ENCODE peak calls at places on chromosomes 6 and 20, in seven cellular contexts. One of them, this sample, is unnamed.

GRCh38 chr6:27472182-27472616 is 706 bp downstream of the ZNF184 start:
- DNase-seq in right cardiac atrium: peak; percentile 77
- DNase-seq in stomach: no peak
- DNase-seq in AG04450: peak; percentile 41
- DNase-seq in transverse colon: peak; percentile 77
- DNase-seq in CD4-positive, alpha-beta memory T cell: no peak
- DNase-seq in tibial artery: peak; percentile 73
- DNase-seq in this sample: peak; percentile 75

GRCh38 chr20:38935285-38935684 is 9.1 kb downstream of the FAM83D start:
- DNase-seq in stomach: no peak
- DNase-seq in right cardiac atrium: no peak
- DNase-seq in AG04450: no peak
- DNase-seq in CD4-positive, alpha-beta memory T cell: no peak
- DNase-seq in transverse colon: no peak
- DNase-seq in tibial artery: no peak
- DNase-seq in this sample: peak; percentile 30

GRCh38 chr6:36599791-36600209 is 5.6 kb downstream of the SRSF3 start:
- DNase-seq in tibial artery: peak; percentile 65
- DNase-seq in stomach: peak; percentile 63
- DNase-seq in CD4-positive, alpha-beta memory T cell: peak; percentile 59
- DNase-seq in transverse colon: no peak
- DNase-seq in right cardiac atrium: peak; percentile 74
- DNase-seq in AG04450: no peak
- DNase-seq in this sample: peak; percentile 46

GRCh38 chr6:36337814-36338213 is 1.1 kb upstream of the BNIP5 start:
- DNase-seq in transverse colon: no peak
- DNase-seq in tibial artery: peak; percentile 3
- DNase-seq in stomach: no peak
- DNase-seq in right cardiac atrium: no peak
- DNase-seq in AG04450: no peak
- DNase-seq in CD4-positive, alpha-beta memory T cell: no peak
- DNase-seq in this sample: no peak

GRCh38 chr6:156839591-156840001 is 62.4 kb downstream of the ARID1B start:
- DNase-seq in transverse colon: no peak
- DNase-seq in stomach: no peak
- DNase-seq in CD4-positive, alpha-beta memory T cell: no peak
- DNase-seq in AG04450: no peak
- DNase-seq in tibial artery: no peak
- DNase-seq in right cardiac atrium: peak; percentile 74
- DNase-seq in this sample: peak; percentile 74

GRCh38 chr6:29071831-29072723 is 15.0 kb downstream of the OR2B3 start:
- DNase-seq in right cardiac atrium: no peak
- DNase-seq in transverse colon: peak; percentile 8
- DNase-seq in AG04450: no peak
- DNase-seq in CD4-positive, alpha-beta memory T cell: no peak
- DNase-seq in stomach: no peak
- DNase-seq in tibial artery: no peak
- DNase-seq in this sample: peak; percentile 34

GRCh38 chr6:7201732-7202541 is 94.2 kb downstream of the RREB1 start:
- DNase-seq in stomach: peak; percentile 51
- DNase-seq in AG04450: no peak
- DNase-seq in tibial artery: peak; percentile 82
- DNase-seq in right cardiac atrium: peak; percentile 76
- DNase-seq in transverse colon: peak; percentile 65
- DNase-seq in CD4-positive, alpha-beta memory T cell: no peak
- DNase-seq in this sample: no peak

GRCh38 chr20:62740286-62741141 is 31.9 kb downstream of the NTSR1 start:
- DNase-seq in stomach: peak; percentile 39
- DNase-seq in CD4-positive, alpha-beta memory T cell: peak; percentile 80
- DNase-seq in tibial artery: peak; percentile 60
- DNase-seq in AG04450: peak; percentile 68
- DNase-seq in transverse colon: peak; percentile 47
- DNase-seq in right cardiac atrium: peak; percentile 55
- DNase-seq in this sample: peak; percentile 89

GRCh38 chr6:43983632-43984031 is 143.6 kb downstream of the MRPL14 start:
- DNase-seq in AG04450: no peak
- DNase-seq in stomach: no peak
- DNase-seq in right cardiac atrium: no peak
- DNase-seq in transverse colon: no peak
- DNase-seq in CD4-positive, alpha-beta memory T cell: no peak
- DNase-seq in tibial artery: no peak
- DNase-seq in this sample: no peak
- H3K27ac ChIP-seq in AG04450: no peak overlapping the region
- H3K27ac ChIP-seq in stomach: no peak overlapping the region
- H3K27ac ChIP-seq in right cardiac atrium: no peak overlapping the region
- H3K27ac ChIP-seq in transverse colon: no peak overlapping the region
- H3K27ac ChIP-seq in CD4-positive, alpha-beta memory T cell: no peak overlapping the region
- H3K27ac ChIP-seq in tibial artery: no peak overlapping the region
- H3K27ac ChIP-seq in this sample: no peak overlapping the region

DNA sequence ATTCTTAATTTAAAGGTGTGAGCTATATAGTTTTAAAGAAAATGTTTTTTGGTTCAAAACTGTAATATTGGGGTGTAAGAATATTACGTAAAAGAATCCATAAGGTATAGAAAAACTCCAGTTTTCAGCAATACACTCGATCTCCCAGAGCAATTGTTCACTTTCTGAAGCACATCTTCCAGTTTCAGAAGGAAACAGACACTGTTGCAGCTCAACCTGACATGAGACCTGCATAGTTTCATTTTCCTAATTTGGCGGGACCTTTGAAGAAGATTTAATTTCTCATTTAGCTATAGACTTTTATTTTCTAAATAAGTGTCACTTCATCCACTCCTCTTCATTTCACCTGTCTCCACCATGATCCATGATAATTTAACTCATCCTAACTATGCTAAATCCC is 281.5 kb downstream of the HTR1B start:
- DNase-seq in transverse colon: no peak
- DNase-seq in right cardiac atrium: no peak
- DNase-seq in stomach: no peak
- DNase-seq in tibial artery: no peak
- DNase-seq in CD4-positive, alpha-beta memory T cell: no peak
- DNase-seq in AG04450: no peak
- DNase-seq in this sample: no peak
- H3K27ac ChIP-seq in transverse colon: no peak overlapping the region
- H3K27ac ChIP-seq in right cardiac atrium: no peak overlapping the region
- H3K27ac ChIP-seq in stomach: no peak overlapping the region
- H3K27ac ChIP-seq in tibial artery: no peak overlapping the region
- H3K27ac ChIP-seq in CD4-positive, alpha-beta memory T cell: no peak overlapping the region
- H3K27ac ChIP-seq in AG04450: no peak overlapping the region
- H3K27ac ChIP-seq in this sample: no peak overlapping the region

GRCh38 chr20:46835418-46835817 is 59.2 kb upstream of the EYA2 start:
- DNase-seq in CD4-positive, alpha-beta memory T cell: no peak
- DNase-seq in AG04450: no peak
- DNase-seq in right cardiac atrium: no peak
- DNase-seq in tibial artery: no peak
- DNase-seq in stomach: no peak
- DNase-seq in transverse colon: no peak
- DNase-seq in this sample: peak; percentile 8

GRCh38 chr20:46833360-46833759 is 61.3 kb upstream of the EYA2 start:
- DNase-seq in transverse colon: no peak
- DNase-seq in right cardiac atrium: no peak
- DNase-seq in CD4-positive, alpha-beta memory T cell: no peak
- DNase-seq in stomach: no peak
- DNase-seq in tibial artery: no peak
- DNase-seq in AG04450: no peak
- DNase-seq in this sample: no peak

GRCh38 chr20:46837083-46837482 is 57.6 kb upstream of the EYA2 start:
- DNase-seq in AG04450: no peak
- DNase-seq in transverse colon: no peak
- DNase-seq in CD4-positive, alpha-beta memory T cell: no peak
- DNase-seq in stomach: no peak
- DNase-seq in tibial artery: no peak
- DNase-seq in right cardiac atrium: no peak
- DNase-seq in this sample: no peak

GRCh38 chr20:46840054-46840729 is 54.5 kb upstream of the EYA2 start:
- DNase-seq in tibial artery: no peak
- DNase-seq in CD4-positive, alpha-beta memory T cell: no peak
- DNase-seq in stomach: no peak
- DNase-seq in AG04450: no peak
- DNase-seq in transverse colon: no peak
- DNase-seq in right cardiac atrium: no peak
- DNase-seq in this sample: no peak

GRCh38 chr20:46838002-46838401 is 56.6 kb upstream of the EYA2 start:
- DNase-seq in tibial artery: no peak
- DNase-seq in transverse colon: no peak
- DNase-seq in right cardiac atrium: no peak
- DNase-seq in stomach: no peak
- DNase-seq in AG04450: no peak
- DNase-seq in CD4-positive, alpha-beta memory T cell: no peak
- DNase-seq in this sample: no peak
- H3K27ac ChIP-seq in tibial artery: no peak overlapping the region
- H3K27ac ChIP-seq in transverse colon: no peak overlapping the region
- H3K27ac ChIP-seq in right cardiac atrium: no peak overlapping the region
- H3K27ac ChIP-seq in stomach: no peak overlapping the region
- H3K27ac ChIP-seq in AG04450: no peak overlapping the region
- H3K27ac ChIP-seq in CD4-positive, alpha-beta memory T cell: no peak overlapping the region
- H3K27ac ChIP-seq in this sample: no peak overlapping the region

GRCh38 chr6:109456283-109456583 is 661 bp upstream of the MICAL1 start:
- DNase-seq in CD4-positive, alpha-beta memory T cell: no peak
- DNase-seq in transverse colon: no peak
- DNase-seq in AG04450: no peak
- DNase-seq in right cardiac atrium: no peak
- DNase-seq in stomach: peak; percentile 44
- DNase-seq in tibial artery: no peak
- DNase-seq in this sample: no peak
- H3K27ac ChIP-seq in CD4-positive, alpha-beta memory T cell: peak overlapping the region; percentile 56
- H3K27ac ChIP-seq in transverse colon: peak overlapping the region; percentile 84
- H3K27ac ChIP-seq in AG04450: no peak overlapping the region
- H3K27ac ChIP-seq in right cardiac atrium: no peak overlapping the region
- H3K27ac ChIP-seq in stomach: peak overlapping the region; percentile 92
- H3K27ac ChIP-seq in tibial artery: peak overlapping the region; percentile 86
- H3K27ac ChIP-seq in this sample: no peak overlapping the region

GRCh38 chr6:136600818-136601217 is 50.6 kb upstream of the MAP7 start:
- DNase-seq in transverse colon: no peak
- DNase-seq in stomach: no peak
- DNase-seq in tibial artery: no peak
- DNase-seq in right cardiac atrium: no peak
- DNase-seq in CD4-positive, alpha-beta memory T cell: no peak
- DNase-seq in AG04450: no peak
- DNase-seq in this sample: no peak

GRCh38 chr6:136598048-136598447 is 47.8 kb upstream of the MAP7 start:
- DNase-seq in AG04450: no peak
- DNase-seq in tibial artery: no peak
- DNase-seq in transverse colon: no peak
- DNase-seq in CD4-positive, alpha-beta memory T cell: no peak
- DNase-seq in stomach: no peak
- DNase-seq in right cardiac atrium: no peak
- DNase-seq in this sample: no peak

GRCh38 chr6:136594671-136595070 is 44.4 kb upstream of the MAP7 start:
- DNase-seq in stomach: no peak
- DNase-seq in transverse colon: no peak
- DNase-seq in CD4-positive, alpha-beta memory T cell: no peak
- DNase-seq in right cardiac atrium: no peak
- DNase-seq in AG04450: no peak
- DNase-seq in tibial artery: no peak
- DNase-seq in this sample: no peak

GRCh38 chr6:136604328-136604825 is 54.2 kb upstream of the MAP7 start:
- DNase-seq in AG04450: no peak
- DNase-seq in right cardiac atrium: no peak
- DNase-seq in stomach: no peak
- DNase-seq in tibial artery: no peak
- DNase-seq in transverse colon: no peak
- DNase-seq in CD4-positive, alpha-beta memory T cell: no peak
- DNase-seq in this sample: no peak

DNA sequence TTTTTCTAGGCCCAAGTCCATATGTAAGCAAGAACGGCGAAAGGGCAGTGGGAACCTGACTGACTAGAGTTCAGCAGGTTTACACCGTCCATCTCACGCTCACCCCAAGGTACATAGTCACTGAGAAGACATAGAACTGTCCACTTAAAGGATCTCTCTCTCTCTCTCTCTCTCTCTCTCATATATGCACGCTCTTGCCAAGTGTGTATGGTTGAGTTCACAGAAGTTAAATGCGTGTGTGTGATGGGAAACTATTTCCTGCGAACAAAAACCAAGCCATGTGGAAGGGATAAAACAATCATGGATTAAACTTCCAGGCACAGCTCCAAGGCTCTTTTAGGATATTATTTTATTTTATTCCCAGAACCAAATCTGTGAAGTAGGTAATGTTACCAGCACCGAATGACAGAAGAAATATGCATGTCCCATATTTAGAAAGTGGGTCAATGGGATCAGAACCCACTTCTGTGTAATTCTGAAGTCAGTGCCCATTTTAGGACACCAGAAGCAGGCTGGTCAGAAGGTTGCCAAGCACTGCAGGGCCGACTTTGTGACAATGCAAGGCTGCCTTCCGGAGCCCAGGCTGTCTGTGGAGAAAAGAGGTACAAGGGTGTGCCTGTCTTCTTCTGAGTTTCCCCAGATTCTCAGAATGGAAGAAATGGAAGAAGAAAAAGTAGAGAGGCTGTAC is 49.2 kb upstream of the MAP7 start:
- DNase-seq in right cardiac atrium: no peak
- DNase-seq in AG04450: no peak
- DNase-seq in stomach: no peak
- DNase-seq in transverse colon: no peak
- DNase-seq in CD4-positive, alpha-beta memory T cell: no peak
- DNase-seq in tibial artery: no peak
- DNase-seq in this sample: no peak
- H3K27ac ChIP-seq in right cardiac atrium: no peak overlapping the region
- H3K27ac ChIP-seq in AG04450: no peak overlapping the region
- H3K27ac ChIP-seq in stomach: no peak overlapping the region
- H3K27ac ChIP-seq in transverse colon: peak overlapping the region; percentile 55
- H3K27ac ChIP-seq in CD4-positive, alpha-beta memory T cell: no peak overlapping the region
- H3K27ac ChIP-seq in tibial artery: peak overlapping the region; percentile 68
- H3K27ac ChIP-seq in this sample: no peak overlapping the region

This sample was measured in brain microvascular endothelial cell.